ENCODE peak calls at places on chromosome 12, in ten cellular contexts. D is pancreas, A is ovary, B is lower lobe of right lung, F is spleen, J is lung, Q is endothelial cell of umbilical vein, R is right lobe of liver, P is neural progenitor cell, M is uterus. L is an unnamed sample. For H3K9me3 and H3K36me3, the result is how much of the 10 kb centered on the place peaks cover.

GRCh38 chr12:63792333-63792732 is 12.6 kb downstream of the RXYLT1 start:
- DNase-seq in D (no peak), A (no peak), B (no peak), F (no peak), J (no peak), Q (no peak), R (no peak), P (no peak), M (no peak), L (no peak)

GRCh38 chr12:48681738-48682532 is at the start of gene KANSL2:
- DNase-seq in D (peak), A (peak), B (peak), F (peak), J (peak), Q (peak), R (peak), P (peak), M (peak), L (peak)

GRCh38 chr12:64256166-64256800 is 34.2 kb upstream of the KICS2 start:
- DNase-seq in D (no peak), A (no peak), B (no peak), F (no peak), J (no peak), Q (peak), R (no peak), P (peak), M (no peak), L (peak)

GRCh38 chr12:106226884-106227640 is 20.8 kb downstream of the CKAP4 start:
- DNase-seq in D (no peak), A (no peak), B (no peak), F (peak), J (no peak), Q (peak), R (no peak), P (peak), M (peak), L (peak)

GRCh38 chr12:13976028-13976584 is 5.3 kb downstream of the GRIN2B start:
- DNase-seq in D (no peak), A (no peak), B (no peak), F (no peak), J (no peak), Q (no peak), R (no peak), P (peak), M (no peak), L (no peak)

GRCh38 chr12:7959278-7960063 is 23.5 kb upstream of the SLC2A3 start:
- DNase-seq in D (no peak), A (no peak), B (no peak), F (no peak), J (peak), Q (peak), R (no peak), P (peak), M (no peak), L (peak)

GRCh38 chr12:67944093-67944492 is 45.2 kb upstream of the IFNG-AS1 start:
- DNase-seq in D (no peak), A (no peak), B (no peak), F (no peak), J (no peak), Q (no peak), R (no peak), P (no peak), M (no peak), L (no peak)

GRCh38 chr12:2552000-2552399 is 242.8 kb upstream of the FKBP4 start:
- DNase-seq in D (no peak), A (no peak), B (no peak), F (no peak), J (no peak), Q (no peak), R (no peak), P (no peak), M (no peak), L (no peak)

GRCh38 chr12:22480016-22480415 is 64.3 kb downstream of the C2CD5 start:
- DNase-seq in D (no peak), A (no peak), B (no peak), F (no peak), J (no peak), Q (no peak), R (no peak), P (no peak), M (no peak), L (no peak)

GRCh38 chr12:22473212-22473611 is 71.1 kb downstream of the C2CD5 start:
- DNase-seq in D (no peak), A (no peak), B (no peak), F (no peak), J (no peak), Q (no peak), R (no peak), P (no peak), M (no peak), L (no peak)

GRCh38 chr12:22477166-22477893 is 67.0 kb downstream of the C2CD5 start:
- DNase-seq in D (no peak), A (no peak), B (no peak), F (no peak), J (no peak), Q (peak), R (no peak), P (no peak), M (peak), L (no peak)

GRCh38 chr12:22477894-22478287 is 66.5 kb downstream of the C2CD5 start:
- DNase-seq in D (no peak), A (no peak), B (no peak), F (no peak), J (no peak), Q (peak), R (no peak), P (no peak), M (no peak), L (peak)

GRCh38 chr12:22474970-22475720 is 69.2 kb downstream of the C2CD5 start:
- DNase-seq in D (no peak), A (no peak), B (no peak), F (no peak), J (no peak), Q (no peak), R (no peak), P (no peak), M (no peak), L (no peak)
- TF ChIP-seq CTCF in D (no peak), A (no peak), B (no peak), F (no peak), J (no peak), Q (no peak), R (no peak), P (no peak), M (no peak), L (no peak)

DNA sequence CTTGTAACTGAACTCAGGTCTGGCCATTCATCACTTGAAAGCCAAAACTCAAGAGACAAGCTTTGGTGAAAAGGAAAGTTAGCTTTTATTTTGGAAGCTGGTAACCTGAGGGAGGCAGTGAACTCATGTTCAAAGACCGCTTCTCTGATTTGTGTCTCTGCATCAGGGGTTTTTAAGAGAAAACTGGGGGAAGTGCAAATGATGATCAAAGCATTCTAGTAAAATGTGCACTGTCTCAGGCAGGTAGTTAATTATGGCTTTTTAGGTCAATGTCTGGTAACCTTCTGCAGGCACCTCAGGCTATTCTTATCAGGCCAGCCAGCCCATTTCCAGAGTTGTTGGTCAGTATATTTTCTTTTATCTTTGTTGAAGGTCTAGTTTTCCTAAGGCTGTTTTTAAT is 162.2 kb downstream of the SYT10 start:
- DNase-seq in D (no peak), A (no peak), B (no peak), F (no peak), J (no peak), Q (no peak), R (no peak), P (no peak), M (no peak), L (no peak)
- H3K9me3 ChIP-seq in D (under half), A (under half), B (under half), F (under half), J (under half), Q (under half), R (under half), P (under half), M (under half), L (under half)

GRCh38 chr12:102052192-102053061 is 9.4 kb downstream of the WASHC3 start:
- DNase-seq in D (no peak), A (no peak), B (no peak), F (peak), J (no peak), Q (no peak), R (no peak), P (no peak), M (no peak), L (no peak)
- H3K36me3 ChIP-seq in D (under half), A (under half), B (half or more), F (under half), J (under half), Q (under half), R (under half), P (under half), M (under half), L (half or more)

DNA sequence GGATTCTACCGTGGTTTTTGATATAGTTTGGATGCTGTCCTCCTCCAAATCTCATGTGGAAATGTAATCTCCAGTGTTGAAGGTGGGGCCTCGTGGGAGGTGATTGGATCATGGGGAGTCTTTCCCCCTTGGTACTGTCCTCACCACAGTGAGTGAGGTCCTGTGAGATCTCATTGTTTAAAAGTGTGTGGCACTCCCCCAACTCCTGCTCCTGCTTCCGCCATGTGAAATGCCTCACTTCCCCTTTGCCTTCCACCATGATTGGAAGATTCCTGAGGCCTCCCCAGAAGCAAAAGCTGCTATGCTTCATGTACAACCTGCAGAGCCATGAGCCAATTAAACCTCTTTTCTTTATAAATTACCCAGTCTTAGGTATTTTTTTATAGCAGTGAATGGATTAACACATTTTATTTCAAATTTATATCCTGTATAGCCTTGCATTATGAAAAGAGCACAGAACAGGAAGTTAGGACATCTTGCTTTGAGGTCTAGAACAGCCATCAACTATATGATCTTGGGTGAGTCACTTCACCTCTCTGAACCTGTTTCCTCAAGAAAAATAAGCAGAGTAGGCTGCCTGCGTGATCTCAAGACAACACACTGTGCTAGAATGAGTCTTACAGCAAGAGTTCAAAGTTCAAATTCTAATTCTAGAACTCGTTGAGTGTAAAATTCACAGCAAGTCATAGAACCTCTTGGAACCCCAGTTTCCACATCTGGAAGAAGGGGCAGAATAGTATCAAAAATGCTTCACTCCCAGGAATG is 160.9 kb upstream of the EEA1 start:
- DNase-seq in D (no peak), A (no peak), B (no peak), F (no peak), J (no peak), Q (peak), R (no peak), P (no peak), M (no peak), L (no peak)
- TF ChIP-seq CTCF in D (no peak), A (no peak), B (no peak), F (no peak), J (no peak), Q (no peak), R (no peak), P (no peak), M (no peak), L (no peak)

GRCh38 chr12:31853520-31853919 is 105.7 kb upstream of the RESF1 start:
- DNase-seq in D (no peak), A (no peak), B (no peak), F (no peak), J (no peak), Q (no peak), R (no peak), P (no peak), M (no peak), L (no peak)
- H3K9me3 ChIP-seq in D (under half), A (under half), B (under half), F (under half), J (under half), Q (under half), R (under half), P (under half), M (under half), L (under half)

DNA sequence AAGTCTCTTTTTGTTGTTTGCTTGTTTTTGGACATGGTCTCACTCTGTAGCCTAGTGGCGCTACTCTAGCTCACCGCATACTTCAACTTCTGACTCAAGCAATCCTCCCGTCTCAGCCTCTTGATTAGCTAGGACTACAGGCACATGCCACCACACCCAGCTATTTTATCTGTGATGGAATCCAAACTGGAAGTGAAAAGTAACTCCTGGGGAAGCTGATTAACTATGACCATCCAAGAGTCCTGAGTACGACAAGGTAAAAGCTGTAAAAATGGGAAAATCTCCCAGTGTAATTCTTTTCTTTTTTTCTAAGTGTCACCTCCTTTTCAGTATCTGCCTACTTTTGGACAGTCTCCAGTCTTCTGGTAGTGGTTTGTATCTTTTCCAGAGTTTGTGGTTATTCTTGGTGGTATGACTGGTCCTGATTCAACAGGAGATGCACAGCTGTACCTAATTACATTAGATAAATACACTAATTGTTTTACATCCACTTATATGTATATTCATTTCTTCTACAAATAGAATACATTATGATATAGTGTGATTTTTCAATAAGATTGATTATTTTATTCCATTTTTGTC is 97.8 kb downstream of the SLC6A15 start:
- DNase-seq in D (no peak), A (no peak), B (no peak), F (no peak), J (no peak), Q (no peak), R (no peak), P (no peak), M (no peak), L (no peak)
- H3K36me3 ChIP-seq in D (under half), A (under half), B (under half), F (under half), J (under half), Q (under half), R (under half), P (under half), M (under half), L (under half)

GRCh38 chr12:90991952-90992465 is 12.8 kb downstream of the EPYC start:
- DNase-seq in D (no peak), A (no peak), B (no peak), F (no peak), J (no peak), Q (no peak), R (no peak), P (peak), M (no peak), L (no peak)

GRCh38 chr12:90987520-90987919 is 17.3 kb downstream of the EPYC start:
- DNase-seq in D (no peak), A (no peak), B (no peak), F (no peak), J (no peak), Q (no peak), R (no peak), P (no peak), M (no peak), L (no peak)

GRCh38 chr12:90995041-90995440 is 9.7 kb downstream of the EPYC start:
- DNase-seq in D (no peak), A (no peak), B (no peak), F (no peak), J (no peak), Q (no peak), R (no peak), P (no peak), M (no peak), L (no peak)

GRCh38 chr12:90987101-90987500 is 17.7 kb downstream of the EPYC start:
- DNase-seq in D (no peak), A (no peak), B (no peak), F (no peak), J (no peak), Q (no peak), R (no peak), P (no peak), M (no peak), L (no peak)

DNA sequence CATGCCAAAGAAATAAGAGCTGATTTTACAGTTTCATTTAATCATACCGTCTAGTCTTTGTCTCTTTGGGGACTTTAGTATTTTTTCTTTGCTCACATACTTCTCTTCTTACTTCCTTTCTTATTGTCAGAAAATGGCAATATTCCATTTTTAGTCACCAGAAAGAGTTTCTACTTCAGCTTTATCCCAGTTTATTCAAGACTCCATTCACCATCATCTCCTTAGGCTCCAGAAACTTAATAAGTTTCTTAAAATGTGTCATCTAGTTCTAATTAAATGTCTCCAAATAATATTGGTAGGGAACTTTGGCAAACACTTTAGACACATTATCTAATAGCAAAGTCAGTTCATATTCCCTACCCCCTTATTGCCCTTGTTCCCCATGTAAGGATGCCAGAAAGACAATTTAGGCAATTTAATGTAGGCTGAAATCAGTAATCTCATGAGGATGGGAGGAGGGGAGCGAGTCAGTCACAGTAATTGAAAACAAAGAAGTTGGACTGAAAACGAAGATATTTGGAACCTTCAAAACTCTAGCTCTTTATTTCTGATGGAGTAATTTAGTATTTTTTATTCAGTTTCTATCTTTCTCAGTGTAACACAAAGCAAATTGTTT is 15.0 kb downstream of the EPYC start:
- DNase-seq in D (no peak), A (no peak), B (no peak), F (no peak), J (no peak), Q (no peak), R (no peak), P (no peak), M (no peak), L (peak)
- TF ChIP-seq CTCF in D (no peak), A (no peak), B (no peak), F (no peak), J (no peak), Q (no peak), R (no peak), P (no peak), M (no peak), L (no peak)

L was measured in osteoblast.